ENCODE peak calls at places on chromosomes 5 and 9, in six cellular contexts. S is foreskin fibroblast; V is cerebellum; X is RWPE1; U is NCI-H1436; J is stimulated activated CD4-positive, alpha-beta T cell treated with anti-CD3 and anti-CD28 coated beads, Interleukin-4, amount 100 ng/mL, for 24 hours. R is an unnamed sample.

GRCh38 chr9:81719972-81720371 is 30.6 kb upstream of the TLE1 start:
- DNase-seq in S (no peak), V (no peak), X (no peak), U (no peak), J (no peak), R (no peak)

GRCh38 chr5:39209924-39210323 is 9.4 kb downstream of the FYB1 start:
- DNase-seq in S (no peak), V (no peak), X (no peak), U (no peak), J (peak), R (no peak)

GRCh38 chr5:137560414-137560813 is 61.3 kb upstream of the SPOCK1 start:
- DNase-seq in S (no peak), V (no peak), X (no peak), U (no peak), J (no peak), R (no peak)

GRCh38 chr9:101832464-101832863 is 94.0 kb upstream of the GRIN3A start:
- DNase-seq in S (no peak), V (no peak), X (no peak), U (no peak), J (no peak), R (no peak)

GRCh38 chr5:173473293-173473692 is 143.2 kb downstream of the BOD1 start:
- DNase-seq in S (no peak), V (no peak), X (no peak), U (no peak), J (no peak), R (no peak)

GRCh38 chr5:30156156-30156555 is 1037.3 kb upstream of the CDH6 start:
- DNase-seq in S (no peak), V (no peak), X (peak), U (no peak), J (no peak), R (no peak)

GRCh38 chr9:133874061-133874638 is 118.0 kb downstream of the VAV2 start:
- DNase-seq in S (peak), V (no peak), X (peak), U (no peak), J (no peak), R (no peak)

GRCh38 chr5:95901676-95902646 is 59.7 kb downstream of the ELL2 start:
- DNase-seq in S (peak), V (no peak), X (peak), U (no peak), J (no peak), R (no peak)

GRCh38 chr5:18551716-18552115 is 917.5 kb downstream of the TAF11L14 start:
- DNase-seq in S (no peak), V (no peak), X (no peak), U (no peak), J (no peak), R (no peak)

GRCh38 chr5:17005087-17005828 is 69.2 kb upstream of the MYO10 start:
- DNase-seq in S (no peak), V (no peak), X (no peak), U (no peak), J (no peak), R (no peak)

GRCh38 chr9:16191691-16192402 is 639.0 kb downstream of the CCDC171 start:
- DNase-seq in S (peak), V (peak), X (peak), U (peak), J (no peak), R (peak)

GRCh38 chr9:137650259-137650658 is 31.5 kb downstream of the EHMT1 start:
- DNase-seq in S (no peak), V (no peak), X (no peak), U (no peak), J (no peak), R (no peak)

R was measured in NCI-H1930.